ENCODE peak calls at places on chromosomes 16 and 17, in nine cellular contexts. One of them, this sample, is unnamed.

GRCh38 chr17:48351916-48352332 is 78.1 kb downstream of the SKAP1 start:
- DNase-seq in HCT116: peak
- DNase-seq in heart right ventricle: no peak
- DNase-seq in cardiac fibroblast: peak
- DNase-seq in WTC11: no peak
- DNase-seq in fibroblast of the aortic adventitia: peak
- DNase-seq in IMR-90: peak
- DNase-seq in foreskin fibroblast: peak
- DNase-seq in esophagus muscularis mucosa: no peak
- DNase-seq in this sample: no peak

GRCh38 chr17:21125862-21126261 is 902 bp upstream of the DHRS7B start:
- DNase-seq in heart right ventricle: no peak
- DNase-seq in WTC11: no peak
- DNase-seq in IMR-90: no peak
- DNase-seq in cardiac fibroblast: no peak
- DNase-seq in esophagus muscularis mucosa: no peak
- DNase-seq in foreskin fibroblast: no peak
- DNase-seq in fibroblast of the aortic adventitia: no peak
- DNase-seq in HCT116: no peak
- DNase-seq in this sample: no peak

GRCh38 chr16:26070595-26071170 is 378.9 kb downstream of the HS3ST4 start:
- DNase-seq in heart right ventricle: no peak
- DNase-seq in fibroblast of the aortic adventitia: no peak
- DNase-seq in esophagus muscularis mucosa: no peak
- DNase-seq in WTC11: no peak
- DNase-seq in cardiac fibroblast: no peak
- DNase-seq in foreskin fibroblast: no peak
- DNase-seq in IMR-90: no peak
- DNase-seq in HCT116: no peak
- DNase-seq in this sample: no peak

GRCh38 chr16:48143816-48144215 is 12.0 kb downstream of the ABCC12 start:
- DNase-seq in WTC11: no peak
- DNase-seq in IMR-90: no peak
- DNase-seq in heart right ventricle: no peak
- DNase-seq in foreskin fibroblast: no peak
- DNase-seq in fibroblast of the aortic adventitia: no peak
- DNase-seq in HCT116: no peak
- DNase-seq in esophagus muscularis mucosa: no peak
- DNase-seq in cardiac fibroblast: no peak
- DNase-seq in this sample: no peak

GRCh38 chr17:76498886-76499667 is 2.1 kb downstream of the RHBDF2 start:
- DNase-seq in WTC11: no peak
- DNase-seq in cardiac fibroblast: no peak
- DNase-seq in IMR-90: no peak
- DNase-seq in HCT116: no peak
- DNase-seq in fibroblast of the aortic adventitia: no peak
- DNase-seq in foreskin fibroblast: no peak
- DNase-seq in esophagus muscularis mucosa: no peak
- DNase-seq in heart right ventricle: no peak
- DNase-seq in this sample: no peak

GRCh38 chr17:50719924-50720805 is 762 bp downstream of the LUC7L3 start:
- DNase-seq in foreskin fibroblast: no peak
- DNase-seq in fibroblast of the aortic adventitia: no peak
- DNase-seq in WTC11: no peak
- DNase-seq in esophagus muscularis mucosa: no peak
- DNase-seq in HCT116: no peak
- DNase-seq in heart right ventricle: no peak
- DNase-seq in cardiac fibroblast: no peak
- DNase-seq in IMR-90: no peak
- DNase-seq in this sample: no peak

GRCh38 chr16:81180578-81180977 is 57.9 kb upstream of the BCO1 start:
- DNase-seq in esophagus muscularis mucosa: no peak
- DNase-seq in IMR-90: no peak
- DNase-seq in WTC11: no peak
- DNase-seq in cardiac fibroblast: no peak
- DNase-seq in HCT116: no peak
- DNase-seq in foreskin fibroblast: peak
- DNase-seq in heart right ventricle: no peak
- DNase-seq in fibroblast of the aortic adventitia: peak
- DNase-seq in this sample: no peak

GRCh38 chr17:10325036-10325435 is 47.8 kb downstream of the MYH13 start:
- DNase-seq in fibroblast of the aortic adventitia: peak
- DNase-seq in IMR-90: peak
- DNase-seq in heart right ventricle: no peak
- DNase-seq in WTC11: no peak
- DNase-seq in HCT116: no peak
- DNase-seq in cardiac fibroblast: peak
- DNase-seq in esophagus muscularis mucosa: no peak
- DNase-seq in foreskin fibroblast: no peak
- DNase-seq in this sample: no peak

GRCh38 chr16:68444058-68444657 is 4.2 kb downstream of the SMPD3 start:
- DNase-seq in fibroblast of the aortic adventitia: peak
- DNase-seq in esophagus muscularis mucosa: no peak
- DNase-seq in HCT116: no peak
- DNase-seq in foreskin fibroblast: peak
- DNase-seq in heart right ventricle: no peak
- DNase-seq in IMR-90: peak
- DNase-seq in cardiac fibroblast: peak
- DNase-seq in WTC11: peak
- DNase-seq in this sample: peak

GRCh38 chr17:73586153-73586906 is 57.9 kb downstream of the SDK2 start:
- DNase-seq in esophagus muscularis mucosa: no peak
- DNase-seq in WTC11: no peak
- DNase-seq in IMR-90: no peak
- DNase-seq in heart right ventricle: no peak
- DNase-seq in HCT116: no peak
- DNase-seq in cardiac fibroblast: no peak
- DNase-seq in foreskin fibroblast: no peak
- DNase-seq in fibroblast of the aortic adventitia: no peak
- DNase-seq in this sample: no peak

GRCh38 chr17:43578699-43579569 is 32.8 kb upstream of the ETV4 start:
- DNase-seq in cardiac fibroblast: peak
- DNase-seq in foreskin fibroblast: peak
- DNase-seq in HCT116: no peak
- DNase-seq in esophagus muscularis mucosa: no peak
- DNase-seq in fibroblast of the aortic adventitia: peak
- DNase-seq in WTC11: peak
- DNase-seq in heart right ventricle: no peak
- DNase-seq in IMR-90: peak
- DNase-seq in this sample: peak

GRCh38 chr16:57226701-57227621 is 18.1 kb upstream of the ARL2BP start:
- DNase-seq in heart right ventricle: no peak
- DNase-seq in fibroblast of the aortic adventitia: no peak
- DNase-seq in foreskin fibroblast: no peak
- DNase-seq in cardiac fibroblast: no peak
- DNase-seq in WTC11: no peak
- DNase-seq in esophagus muscularis mucosa: no peak
- DNase-seq in IMR-90: no peak
- DNase-seq in HCT116: no peak
- DNase-seq in this sample: no peak

GRCh38 chr17:68955181-68955841 is at the start of gene ABCA8:
- DNase-seq in heart right ventricle: no peak
- DNase-seq in HCT116: no peak
- DNase-seq in IMR-90: peak
- DNase-seq in fibroblast of the aortic adventitia: peak
- DNase-seq in esophagus muscularis mucosa: no peak
- DNase-seq in cardiac fibroblast: peak
- DNase-seq in foreskin fibroblast: peak
- DNase-seq in WTC11: no peak
- DNase-seq in this sample: no peak

GRCh38 chr17:49361129-49361901 is 735 bp downstream of the ZNF652 start:
- DNase-seq in foreskin fibroblast: no peak
- DNase-seq in esophagus muscularis mucosa: no peak
- DNase-seq in heart right ventricle: peak
- DNase-seq in HCT116: no peak
- DNase-seq in WTC11: peak
- DNase-seq in cardiac fibroblast: peak
- DNase-seq in IMR-90: no peak
- DNase-seq in fibroblast of the aortic adventitia: peak
- DNase-seq in this sample: no peak

GRCh38 chr17:1029196-1029911 is 32.4 kb downstream of the TIMM22 start:
- DNase-seq in heart right ventricle: no peak
- DNase-seq in WTC11: no peak
- DNase-seq in foreskin fibroblast: peak
- DNase-seq in HCT116: no peak
- DNase-seq in cardiac fibroblast: peak
- DNase-seq in esophagus muscularis mucosa: no peak
- DNase-seq in IMR-90: peak
- DNase-seq in fibroblast of the aortic adventitia: peak
- DNase-seq in this sample: no peak

GRCh38 chr16:65689726-65690125 is 567.9 kb upstream of the CDH11 start:
- DNase-seq in HCT116: no peak
- DNase-seq in heart right ventricle: no peak
- DNase-seq in WTC11: no peak
- DNase-seq in fibroblast of the aortic adventitia: no peak
- DNase-seq in IMR-90: no peak
- DNase-seq in foreskin fibroblast: no peak
- DNase-seq in esophagus muscularis mucosa: no peak
- DNase-seq in cardiac fibroblast: no peak
- DNase-seq in this sample: no peak

GRCh38 chr16:65681406-65681805 is 559.5 kb upstream of the CDH11 start:
- DNase-seq in IMR-90: no peak
- DNase-seq in fibroblast of the aortic adventitia: peak
- DNase-seq in cardiac fibroblast: peak
- DNase-seq in HCT116: no peak
- DNase-seq in foreskin fibroblast: no peak
- DNase-seq in WTC11: no peak
- DNase-seq in esophagus muscularis mucosa: no peak
- DNase-seq in heart right ventricle: no peak
- DNase-seq in this sample: no peak

GRCh38 chr16:65679785-65680184 is 557.9 kb upstream of the CDH11 start:
- DNase-seq in IMR-90: no peak
- DNase-seq in HCT116: no peak
- DNase-seq in fibroblast of the aortic adventitia: no peak
- DNase-seq in foreskin fibroblast: no peak
- DNase-seq in esophagus muscularis mucosa: no peak
- DNase-seq in cardiac fibroblast: no peak
- DNase-seq in heart right ventricle: no peak
- DNase-seq in WTC11: no peak
- DNase-seq in this sample: no peak

GRCh38 chr16:65684230-65684629 is 562.4 kb upstream of the CDH11 start:
- DNase-seq in foreskin fibroblast: no peak
- DNase-seq in cardiac fibroblast: no peak
- DNase-seq in heart right ventricle: no peak
- DNase-seq in IMR-90: no peak
- DNase-seq in WTC11: no peak
- DNase-seq in esophagus muscularis mucosa: no peak
- DNase-seq in HCT116: no peak
- DNase-seq in fibroblast of the aortic adventitia: no peak
- DNase-seq in this sample: no peak
- TF ChIP-seq CTCF in foreskin fibroblast: no peak
- TF ChIP-seq CTCF in cardiac fibroblast: peak
- TF ChIP-seq CTCF in heart right ventricle: no peak
- TF ChIP-seq CTCF in IMR-90: no peak
- TF ChIP-seq CTCF in WTC11: no peak
- TF ChIP-seq CTCF in esophagus muscularis mucosa: no peak
- TF ChIP-seq CTCF in HCT116: peak
- TF ChIP-seq CTCF in fibroblast of the aortic adventitia: peak
- TF ChIP-seq CTCF in this sample: no peak

DNA sequence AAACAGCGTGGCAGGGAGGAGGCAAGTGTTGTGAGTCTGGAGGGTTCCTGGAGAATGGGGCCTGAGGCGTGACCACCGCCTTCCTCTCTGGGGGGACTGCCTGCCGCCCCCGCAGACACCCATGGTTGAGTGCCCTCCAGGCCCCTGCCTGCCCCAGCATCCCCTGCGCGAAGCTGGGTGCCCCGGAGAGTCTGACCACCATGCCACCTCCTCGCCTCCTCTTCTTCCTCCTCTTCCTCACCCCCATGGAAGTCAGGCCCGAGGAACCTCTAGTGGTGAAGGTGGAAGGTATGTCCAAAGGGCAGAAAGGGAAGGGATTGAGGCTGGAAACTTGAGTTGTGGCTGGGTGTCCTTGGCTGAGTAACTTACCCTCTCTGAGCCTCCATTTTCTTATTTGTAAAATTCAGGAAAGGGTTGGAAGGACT is at the start of gene CD19:
- DNase-seq in cardiac fibroblast: no peak
- DNase-seq in fibroblast of the aortic adventitia: no peak
- DNase-seq in IMR-90: no peak
- DNase-seq in esophagus muscularis mucosa: no peak
- DNase-seq in WTC11: no peak
- DNase-seq in foreskin fibroblast: no peak
- DNase-seq in heart right ventricle: no peak
- DNase-seq in HCT116: no peak
- DNase-seq in this sample: no peak
- TF ChIP-seq CTCF in cardiac fibroblast: no peak
- TF ChIP-seq CTCF in fibroblast of the aortic adventitia: no peak
- TF ChIP-seq CTCF in IMR-90: no peak
- TF ChIP-seq CTCF in esophagus muscularis mucosa: no peak
- TF ChIP-seq CTCF in WTC11: no peak
- TF ChIP-seq CTCF in foreskin fibroblast: no peak
- TF ChIP-seq CTCF in heart right ventricle: no peak
- TF ChIP-seq CTCF in HCT116: no peak
- TF ChIP-seq CTCF in this sample: no peak

DNA sequence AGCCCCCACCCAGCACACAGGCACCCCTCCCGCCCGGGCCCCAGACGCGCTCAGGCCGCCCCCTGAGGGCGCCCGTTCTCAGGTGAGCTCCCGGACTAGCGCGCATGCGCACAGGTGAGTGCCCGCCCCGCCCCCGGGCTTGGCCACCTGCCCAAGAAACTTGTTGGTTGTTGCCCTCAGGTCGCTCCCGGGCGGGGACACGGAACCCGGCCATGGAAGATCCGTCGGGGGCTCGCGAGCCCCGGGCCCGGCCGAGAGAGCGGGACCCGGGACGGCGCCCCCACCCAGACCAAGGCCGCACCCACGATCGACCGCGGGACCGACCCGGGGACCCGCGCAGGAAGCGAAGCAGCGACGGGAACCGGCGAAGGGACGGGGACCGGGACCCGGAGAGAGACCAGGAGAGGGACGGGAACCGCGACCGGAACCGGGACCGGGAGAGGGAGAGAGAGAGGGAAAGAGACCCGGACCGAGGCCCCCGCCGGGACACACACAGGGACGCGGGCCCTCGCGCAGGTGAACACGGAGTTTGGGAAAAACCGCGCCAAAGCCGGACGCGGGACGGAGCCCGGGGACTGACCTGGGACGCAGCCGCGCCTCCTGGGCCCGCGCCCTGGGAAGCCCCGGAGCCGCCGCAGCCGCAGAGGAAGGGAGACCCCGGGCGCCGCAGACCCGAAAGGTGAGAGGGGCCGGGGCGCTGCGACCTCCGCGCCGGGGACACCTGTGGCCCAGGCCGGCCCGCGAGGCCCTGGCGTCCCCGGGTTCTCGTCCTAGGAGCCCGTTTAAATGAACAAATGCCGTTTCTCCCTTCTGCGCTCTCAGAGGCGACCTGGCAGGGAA is at the start of gene MARVELD3:
- DNase-seq in cardiac fibroblast: no peak
- DNase-seq in foreskin fibroblast: no peak
- DNase-seq in WTC11: peak
- DNase-seq in heart right ventricle: peak
- DNase-seq in fibroblast of the aortic adventitia: no peak
- DNase-seq in HCT116: peak
- DNase-seq in esophagus muscularis mucosa: no peak
- DNase-seq in IMR-90: no peak
- DNase-seq in this sample: peak
- TF ChIP-seq CTCF in cardiac fibroblast: no peak
- TF ChIP-seq CTCF in foreskin fibroblast: no peak
- TF ChIP-seq CTCF in WTC11: no peak
- TF ChIP-seq CTCF in heart right ventricle: no peak
- TF ChIP-seq CTCF in fibroblast of the aortic adventitia: no peak
- TF ChIP-seq CTCF in HCT116: peak
- TF ChIP-seq CTCF in esophagus muscularis mucosa: no peak
- TF ChIP-seq CTCF in IMR-90: no peak
- TF ChIP-seq CTCF in this sample: no peak

GRCh38 chr16:88634994-88635670 is 3.2 kb upstream of the IL17C start:
- DNase-seq in cardiac fibroblast: no peak
- DNase-seq in foreskin fibroblast: peak
- DNase-seq in esophagus muscularis mucosa: no peak
- DNase-seq in HCT116: no peak
- DNase-seq in IMR-90: peak
- DNase-seq in heart right ventricle: peak
- DNase-seq in WTC11: no peak
- DNase-seq in fibroblast of the aortic adventitia: no peak
- DNase-seq in this sample: no peak
- TF ChIP-seq CTCF in cardiac fibroblast: no peak
- TF ChIP-seq CTCF in foreskin fibroblast: no peak
- TF ChIP-seq CTCF in esophagus muscularis mucosa: no peak
- TF ChIP-seq CTCF in HCT116: no peak
- TF ChIP-seq CTCF in IMR-90: no peak
- TF ChIP-seq CTCF in heart right ventricle: no peak
- TF ChIP-seq CTCF in WTC11: no peak
- TF ChIP-seq CTCF in fibroblast of the aortic adventitia: no peak
- TF ChIP-seq CTCF in this sample: no peak